ENCODE peak calls at places on chromosomes 5 and 9, in eight cellular contexts. Q, L, C, X, O, B, E and U are unnamed samples. For H3K27me3, the result is how much of the 10 kb centered on the place peaks cover.

GRCh38 chr5:68214472-68215207 is 916 bp upstream of the PIK3R1 start:
- DNase-seq in Q (no peak), L (no peak), C (peak), X (no peak), O (no peak), B (no peak), E (no peak), U (peak)

GRCh38 chr5:85375525-85375924 is 990.8 kb upstream of the EDIL3 start:
- DNase-seq in Q (no peak), L (no peak), C (no peak), X (no peak), O (no peak), B (no peak), E (no peak), U (no peak)

GRCh38 chr5:120794121-120794520 is 330.0 kb downstream of the PRR16 start:
- DNase-seq in Q (no peak), L (no peak), C (peak), X (peak), O (no peak), B (no peak), E (no peak), U (no peak)

GRCh38 chr5:61002616-61003015 is 57.6 kb downstream of the NDUFAF2 start:
- DNase-seq in Q (no peak), L (no peak), C (no peak), X (no peak), O (no peak), B (no peak), E (no peak), U (no peak)

GRCh38 chr5:100900796-100901731 is 2.0 kb downstream of the ST8SIA4 start:
- DNase-seq in Q (peak), L (no peak), C (peak), X (peak), O (no peak), B (peak), E (peak), U (peak)

GRCh38 chr5:39187873-39188731 is 31.3 kb downstream of the FYB1 start:
- DNase-seq in Q (no peak), L (no peak), C (no peak), X (no peak), O (no peak), B (no peak), E (no peak), U (no peak)

GRCh38 chr9:16099901-16100300 is 547.1 kb downstream of the CCDC171 start:
- DNase-seq in Q (no peak), L (no peak), C (no peak), X (no peak), O (no peak), B (no peak), E (no peak), U (no peak)

GRCh38 chr5:39948867-39949468 is 524.2 kb upstream of the DAB2 start:
- DNase-seq in Q (peak), L (peak), C (peak), X (peak), O (peak), B (peak), E (peak), U (peak)

GRCh38 chr5:180860273-180860886 is 696 bp downstream of the ZFP62 start:
- DNase-seq in Q (peak), L (peak), C (peak), X (no peak), O (peak), B (no peak), E (peak), U (peak)

GRCh38 chr5:173001229-173001841 is 17.8 kb downstream of the ATP6V0E1 start:
- DNase-seq in Q (no peak), L (no peak), C (no peak), X (no peak), O (no peak), B (peak), E (no peak), U (no peak)

GRCh38 chr5:149264432-149265069 is 7.1 kb upstream of the AFAP1L1 start:
- DNase-seq in Q (peak), L (peak), C (no peak), X (no peak), O (peak), B (no peak), E (peak), U (peak)

GRCh38 chr9:85483214-85483613 is 258.5 kb downstream of the AGTPBP1 start:
- DNase-seq in Q (peak), L (peak), C (no peak), X (no peak), O (no peak), B (no peak), E (no peak), U (no peak)

GRCh38 chr5:172086312-172086975 is 80.0 kb upstream of the FBXW11 start:
- DNase-seq in Q (peak), L (no peak), C (no peak), X (no peak), O (no peak), B (no peak), E (no peak), U (no peak)

GRCh38 chr9:126984969-126985368 is 70.4 kb downstream of the RALGPS1 start:
- DNase-seq in Q (no peak), L (peak), C (no peak), X (no peak), O (no peak), B (no peak), E (no peak), U (peak)

GRCh38 chr5:114467729-114468128 is 105.9 kb downstream of the KCNN2 start:
- DNase-seq in Q (no peak), L (no peak), C (no peak), X (peak), O (no peak), B (no peak), E (no peak), U (no peak)

GRCh38 chr9:35203531-35203930 is 41.7 kb downstream of the UNC13B start:
- DNase-seq in Q (peak), L (no peak), C (peak), X (no peak), O (no peak), B (no peak), E (no peak), U (no peak)

GRCh38 chr9:70479880-70480291 is 65.4 kb upstream of the KLF9 start:
- DNase-seq in Q (peak), L (no peak), C (peak), X (peak), O (no peak), B (no peak), E (no peak), U (peak)

GRCh38 chr9:12718482-12719026 is 25.4 kb downstream of the TYRP1 start:
- DNase-seq in Q (peak), L (no peak), C (peak), X (peak), O (no peak), B (no peak), E (no peak), U (no peak)

GRCh38 chr5:98111686-98112085 is 661.8 kb upstream of the RGMB start:
- DNase-seq in Q (peak), L (no peak), C (no peak), X (peak), O (no peak), B (no peak), E (no peak), U (no peak)

GRCh38 chr9:107615325-107615724 is 125.8 kb upstream of the KLF4 start:
- DNase-seq in Q (no peak), L (no peak), C (peak), X (peak), O (no peak), B (no peak), E (no peak), U (no peak)

GRCh38 chr5:88486466-88486865 is 217.8 kb upstream of the TMEM161B start:
- DNase-seq in Q (peak), L (no peak), C (no peak), X (no peak), O (no peak), B (no peak), E (no peak), U (no peak)

GRCh38 chr5:88484367-88484766 is 215.7 kb upstream of the TMEM161B start:
- DNase-seq in Q (no peak), L (no peak), C (no peak), X (no peak), O (no peak), B (no peak), E (no peak), U (no peak)

GRCh38 chr5:88488566-88488965 is 219.9 kb upstream of the TMEM161B start:
- DNase-seq in Q (no peak), L (no peak), C (no peak), X (no peak), O (no peak), B (no peak), E (no peak), U (no peak)

GRCh38 chr5:88489433-88489832 is 220.8 kb upstream of the TMEM161B start:
- DNase-seq in Q (no peak), L (no peak), C (no peak), X (no peak), O (no peak), B (no peak), E (no peak), U (no peak)
- H3K9ac ChIP-seq in Q (no peak), L (no peak), C (no peak), X (no peak), O (no peak), B (no peak), E (no peak), U (no peak)

DNA sequence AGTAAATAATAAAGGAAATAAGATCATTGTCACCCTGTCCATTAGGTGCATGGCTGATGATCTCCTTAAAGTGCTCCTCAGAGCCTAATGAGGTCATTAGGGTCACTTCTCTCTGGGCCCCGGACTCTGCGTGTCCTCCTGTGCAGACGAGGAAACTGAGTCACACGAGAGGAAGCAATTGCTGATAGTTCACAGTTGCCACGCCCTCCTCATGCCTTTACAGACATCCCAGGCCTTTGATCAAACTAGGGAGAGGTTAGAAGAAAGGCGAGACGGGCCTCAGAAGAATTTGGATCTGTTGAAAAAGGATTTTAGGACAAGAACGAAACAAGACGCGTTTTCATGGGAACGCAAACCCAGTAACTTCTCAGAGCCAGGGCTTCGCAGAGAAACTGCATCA is 32.0 kb upstream of the MSX2 start:
- DNase-seq in Q (peak), L (no peak), C (no peak), X (no peak), O (no peak), B (no peak), E (no peak), U (no peak)
- H3K27me3 ChIP-seq in Q (under half), L (under half), C (under half), X (half or more), O (under half), B (under half), E (under half), U (under half)

GRCh38 chr9:91844656-91845291 is 105.3 kb downstream of the ROR2 start:
- DNase-seq in Q (no peak), L (no peak), C (no peak), X (no peak), O (no peak), B (no peak), E (no peak), U (no peak)
- H3K27ac ChIP-seq in Q (no peak), L (no peak), C (no peak), X (no peak), O (no peak), B (no peak), E (no peak), U (no peak)

GRCh38 chr5:151223447-151224264 is at the start of gene CCDC69:
- DNase-seq in Q (peak), L (peak), C (peak), X (peak), O (peak), B (no peak), E (peak), U (peak)

GRCh38 chr5:151222769-151223446 is 984 bp downstream of the CCDC69 start:
- DNase-seq in Q (no peak), L (no peak), C (no peak), X (no peak), O (no peak), B (no peak), E (peak), U (peak)

GRCh38 chr5:151221574-151221973 is 2.3 kb downstream of the CCDC69 start:
- DNase-seq in Q (no peak), L (no peak), C (peak), X (peak), O (no peak), B (no peak), E (peak), U (no peak)

GRCh38 chr5:151224372-151224771 is 480 bp upstream of the CCDC69 start:
- DNase-seq in Q (no peak), L (no peak), C (no peak), X (no peak), O (no peak), B (no peak), E (no peak), U (no peak)

GRCh38 chr5:151222054-151222768 is 1.7 kb downstream of the CCDC69 start:
- DNase-seq in Q (no peak), L (no peak), C (no peak), X (no peak), O (no peak), B (no peak), E (no peak), U (no peak)
- H3K9ac ChIP-seq in Q (no peak), L (no peak), C (no peak), X (no peak), O (peak), B (peak), E (peak), U (peak)

GRCh38 chr9:86708918-86709835 is 238.1 kb downstream of the GAS1 start:
- DNase-seq in Q (no peak), L (no peak), C (no peak), X (no peak), O (no peak), B (no peak), E (no peak), U (no peak)
- H3K27me3 ChIP-seq in Q (under half), L (half or more), C (under half), X (under half), O (under half), B (under half), E (under half), U (under half)

GRCh38 chr9:121268598-121269029 is 652 bp downstream of the GSN start:
- DNase-seq in Q (peak), L (no peak), C (no peak), X (no peak), O (no peak), B (no peak), E (no peak), U (no peak)

GRCh38 chr9:121267689-121268597 is at the start of gene GSN:
- DNase-seq in Q (peak), L (no peak), C (peak), X (peak), O (peak), B (no peak), E (peak), U (peak)

GRCh38 chr9:121269030-121269887 is 1.3 kb downstream of the GSN start:
- DNase-seq in Q (peak), L (no peak), C (peak), X (no peak), O (no peak), B (no peak), E (no peak), U (peak)

GRCh38 chr9:121266356-121266755 is 1.6 kb upstream of the GSN start:
- DNase-seq in Q (no peak), L (no peak), C (no peak), X (no peak), O (no peak), B (no peak), E (no peak), U (no peak)

DNA sequence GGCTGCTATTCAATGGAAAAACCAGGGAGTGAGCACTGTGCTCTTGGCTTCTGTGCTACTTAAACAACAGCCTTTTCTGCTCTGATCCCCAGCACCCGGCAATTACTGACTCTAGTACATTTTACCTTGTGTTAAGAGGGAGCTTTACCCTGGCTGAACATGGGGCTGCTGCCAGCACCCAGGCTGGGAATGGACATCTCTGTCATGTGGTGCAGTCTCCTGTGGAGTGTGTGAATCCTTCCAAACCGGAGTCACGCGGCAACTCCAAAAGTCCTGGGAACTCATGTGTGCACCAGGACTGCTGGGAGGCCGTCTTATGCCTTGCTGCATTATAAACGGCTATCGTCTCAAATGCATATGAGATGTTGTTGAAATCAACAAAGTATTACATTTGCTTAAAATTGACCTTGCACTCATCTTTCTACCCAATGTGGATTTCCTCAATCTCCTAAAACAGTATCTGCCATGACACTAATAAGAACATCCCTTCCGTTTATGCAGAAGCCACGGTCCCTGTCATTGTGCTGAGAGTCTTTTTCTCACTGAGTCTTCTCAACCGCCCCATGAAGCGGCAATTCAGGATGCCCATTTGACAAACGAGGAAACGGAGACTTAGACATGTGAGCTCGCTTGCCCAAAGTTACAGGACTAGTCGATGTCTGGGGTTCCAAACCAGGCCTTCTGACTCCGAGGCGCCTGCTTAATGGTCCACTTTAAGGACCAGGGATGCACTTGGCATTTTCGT is 884 bp upstream of the GSN start:
- DNase-seq in Q (no peak), L (no peak), C (no peak), X (no peak), O (no peak), B (no peak), E (no peak), U (no peak)
- H3K27ac ChIP-seq in Q (no peak), L (no peak), C (no peak), X (no peak), O (no peak), B (no peak), E (no peak), U (peak)

GRCh38 chr5:143401846-143402463 is 1.5 kb downstream of the NR3C1 start:
- DNase-seq in Q (peak), L (no peak), C (peak), X (peak), O (peak), B (no peak), E (no peak), U (no peak)

GRCh38 chr5:143403607-143404415 is at the start of gene NR3C1:
- DNase-seq in Q (peak), L (no peak), C (peak), X (peak), O (peak), B (no peak), E (peak), U (peak)

GRCh38 chr5:143404416-143405062 is 1.1 kb upstream of the NR3C1 start:
- DNase-seq in Q (peak), L (no peak), C (peak), X (peak), O (peak), B (no peak), E (peak), U (peak)

GRCh38 chr5:143402464-143403356 is 776 bp downstream of the NR3C1 start:
- DNase-seq in Q (peak), L (no peak), C (peak), X (peak), O (peak), B (no peak), E (peak), U (peak)

GRCh38 chr5:143403357-143403606 is 204 bp downstream of the NR3C1 start:
- DNase-seq in Q (no peak), L (no peak), C (no peak), X (no peak), O (no peak), B (no peak), E (no peak), U (no peak)
- H3K9ac ChIP-seq in Q (peak), L (peak), C (peak), X (peak), O (peak), B (peak), E (peak), U (peak)

DNA sequence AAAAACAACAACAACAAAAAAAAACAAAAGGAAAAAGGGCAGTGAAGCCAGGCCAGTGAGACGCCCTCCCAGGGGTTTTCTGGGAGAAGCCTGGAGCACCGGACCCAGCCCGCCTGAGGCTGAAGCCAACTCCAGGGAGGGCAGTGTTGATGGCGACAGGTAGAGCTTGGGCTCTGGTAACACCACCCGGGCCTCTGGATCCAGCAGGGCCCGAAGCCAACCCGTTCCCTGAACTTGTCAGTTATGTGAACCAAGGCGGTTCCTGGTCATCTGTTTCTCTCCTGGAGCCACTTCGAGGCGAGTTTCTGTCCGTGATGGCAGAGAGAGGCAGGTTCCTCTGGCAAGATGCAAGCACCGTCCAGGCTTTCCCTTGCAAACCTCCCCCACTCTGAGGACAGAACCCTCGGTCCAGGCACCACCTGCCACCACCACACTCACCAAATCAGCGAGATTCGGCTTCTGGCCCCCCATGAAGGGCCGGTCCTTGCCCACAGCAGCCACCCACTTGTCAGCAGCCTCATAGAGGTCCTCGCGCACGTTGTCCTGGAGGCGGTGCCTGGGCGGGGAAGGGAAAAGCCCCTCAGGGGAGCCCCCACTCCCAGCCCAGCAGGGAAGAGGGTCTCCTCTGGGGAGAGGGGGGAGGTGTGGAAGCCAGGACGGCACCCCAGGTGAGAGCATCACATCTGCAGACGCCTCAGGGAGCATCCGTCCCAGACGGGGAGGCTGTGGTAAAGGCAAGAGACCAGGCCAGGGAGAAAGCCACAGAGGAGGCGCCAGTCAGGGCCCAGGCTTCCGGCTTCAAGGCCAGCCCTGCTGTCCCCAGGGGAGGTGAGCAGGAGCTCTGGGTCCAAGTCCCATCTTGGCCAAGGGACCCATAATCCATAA is 5.4 kb downstream of the PTGES2 start:
- DNase-seq in Q (no peak), L (no peak), C (no peak), X (no peak), O (no peak), B (no peak), E (no peak), U (no peak)
- H3K27me3 ChIP-seq in Q (under half), L (under half), C (under half), X (under half), O (under half), B (under half), E (under half), U (under half)

GRCh38 chr5:32254987-32255900 is 57.5 kb downstream of the MTMR12 start:
- DNase-seq in Q (no peak), L (no peak), C (peak), X (peak), O (no peak), B (no peak), E (no peak), U (no peak)
- H3K27ac ChIP-seq in Q (no peak), L (no peak), C (no peak), X (no peak), O (no peak), B (no peak), E (no peak), U (no peak)